ENCODE peak calls at places on chromosomes 3 and 15, in seven cellular contexts. J, B, O, P, D, C and M are unnamed samples.

GRCh38 chr3:54257114-54257513 is 134.8 kb downstream of the CACNA2D3 start:
- DNase-seq in J (no peak), P (no peak), D (no peak), C (no peak), B (no peak), O (no peak), M (no peak)

GRCh38 chr3:115113367-115113766 is 33.7 kb downstream of the ZBTB20 start:
- DNase-seq in D (no peak), J (no peak), B (no peak), C (no peak), O (no peak), P (peak; percentile 8), M (peak; percentile 56)

GRCh38 chr3:98259707-98260106 is 4.3 kb upstream of the OR5H6 start:
- DNase-seq in D (no peak), B (no peak), C (no peak), P (no peak), O (no peak), J (peak; percentile 15), M (no peak)

GRCh38 chr3:60086811-60087210 is 1037.0 kb upstream of the CFAP20DC start:
- DNase-seq in D (no peak), P (no peak), B (no peak), J (peak; percentile 1), O (no peak), C (no peak), M (no peak)

GRCh38 chr15:47505712-47506542 is 211.4 kb upstream of the SEMA6D start:
- DNase-seq in C (no peak), B (no peak), J (no peak), D (peak; percentile 44), O (no peak), P (peak; percentile 4), M (peak; percentile 36)

GRCh38 chr3:61030469-61031035 is 220.7 kb downstream of the FHIT start:
- DNase-seq in D (no peak), J (peak; percentile 91), B (no peak), O (no peak), C (no peak), P (no peak), M (peak; percentile 9)

GRCh38 chr3:192940129-192940528 is 22.5 kb upstream of the MB21D2 start:
- DNase-seq in P (no peak), J (no peak), C (no peak), O (no peak), B (no peak), D (no peak), M (no peak)

GRCh38 chr3:46405301-46406079 is 1.4 kb downstream of the CCR5AS start:
- DNase-seq in D (no peak), C (no peak), P (no peak), J (no peak), O (no peak), B (no peak), M (no peak)

GRCh38 chr3:191499307-191500125 is 38.6 kb downstream of the PYDC2 start:
- DNase-seq in O (no peak), J (no peak), B (peak; percentile 73), P (peak; percentile 7), D (no peak), C (peak; percentile 57), M (peak; percentile 18)

GRCh38 chr3:34533468-34533867 is 735.0 kb downstream of the PDCD6IP start:
- DNase-seq in B (no peak), C (no peak), J (no peak), D (no peak), O (no peak), P (no peak), M (no peak)

GRCh38 chr3:106570426-106570825 is 701.6 kb upstream of the CBLB start:
- DNase-seq in J (no peak), B (no peak), P (no peak), D (no peak), O (no peak), C (no peak), M (no peak)

GRCh38 chr3:8629151-8630021 is 15.2 kb downstream of the SSUH2 start:
- DNase-seq in P (peak; percentile 55), D (no peak), J (no peak), C (peak; percentile 91), O (peak; percentile 88), B (peak; percentile 94), M (peak; percentile 66)

GRCh38 chr3:149314807-149315578 is 18.4 kb downstream of the TM4SF18 start:
- DNase-seq in P (peak; percentile 71), D (peak; percentile 57), O (no peak), C (no peak), B (no peak), J (peak; percentile 71), M (peak; percentile 25)

GRCh38 chr15:80750591-80750990 is 28.6 kb upstream of the CEMIP start:
- DNase-seq in B (no peak), O (no peak), J (no peak), P (no peak), D (no peak), C (no peak), M (no peak)

GRCh38 chr3:13135251-13135810 is 62.1 kb upstream of the IQSEC1 start:
- DNase-seq in P (no peak), C (no peak), D (no peak), J (no peak), B (no peak), O (no peak), M (no peak)

GRCh38 chr3:70249509-70250160 is 62.8 kb downstream of the MDFIC2 start:
- DNase-seq in C (no peak), B (no peak), J (no peak), D (no peak), O (peak; percentile 49), P (peak; percentile 21), M (no peak)

GRCh38 chr3:125073506-125073905 is 17.7 kb upstream of the HEG1 start:
- DNase-seq in J (no peak), P (no peak), B (no peak), O (no peak), C (no peak), D (no peak), M (no peak)

GRCh38 chr3:173173652-173174051 is 32.6 kb upstream of the SPATA16 start:
- DNase-seq in C (no peak), J (no peak), D (no peak), B (no peak), O (no peak), P (no peak), M (no peak)

GRCh38 chr3:131883086-131883485 is 151.7 kb downstream of the CPNE4 start:
- DNase-seq in B (no peak), O (no peak), J (no peak), P (no peak), D (no peak), C (no peak), M (no peak)

DNA sequence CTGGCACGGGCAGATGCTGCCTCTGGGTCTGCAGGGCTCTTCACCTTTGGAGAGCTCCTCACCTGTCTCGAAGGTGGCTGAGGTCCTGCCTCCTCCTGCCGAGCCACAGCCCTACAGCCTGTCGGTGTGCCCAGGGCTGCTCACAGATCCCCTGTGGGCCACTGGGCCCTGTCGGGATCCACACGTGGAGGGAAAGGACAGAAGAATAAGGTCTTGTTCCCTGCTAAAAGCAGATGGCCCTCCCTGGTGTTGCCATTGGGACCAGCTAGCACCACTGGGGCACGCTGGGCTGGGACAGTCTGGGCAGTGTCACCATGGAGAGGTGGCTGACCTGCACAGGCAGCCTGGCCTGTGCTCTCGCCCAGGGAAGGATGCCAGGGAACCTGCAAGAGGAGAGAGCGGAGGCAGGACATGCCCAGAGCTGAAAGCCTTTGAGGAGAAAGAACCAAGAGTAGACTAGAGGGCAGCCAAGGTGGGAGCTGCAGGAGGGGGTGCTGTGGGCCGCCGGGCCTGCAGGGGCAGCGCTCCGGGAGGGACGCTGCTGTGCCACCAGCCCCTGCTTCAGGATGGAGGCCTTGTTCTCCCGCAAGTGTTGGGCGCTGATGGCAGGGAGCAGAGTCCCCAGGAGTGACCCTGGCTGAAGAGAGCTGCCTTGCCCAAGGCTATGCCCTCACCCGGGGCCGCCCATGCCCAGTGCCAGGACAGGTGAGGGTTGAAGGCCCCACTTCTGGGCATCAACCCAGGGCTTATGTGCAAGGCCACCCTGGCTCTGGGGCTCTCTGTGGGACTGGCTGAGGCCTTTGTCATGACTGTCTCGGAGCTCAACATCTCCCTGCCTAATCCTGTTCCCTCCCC is 210.2 kb downstream of the XXYLT1 start:
- DNase-seq in D (no peak), O (peak; percentile 37), B (peak; percentile 41), J (no peak), C (peak; percentile 42), P (no peak), M (no peak)
- H3K4me3 ChIP-seq in D (no peak overlapping the region), O (no peak overlapping the region), B (no peak overlapping the region), J (no peak overlapping the region), C (no peak overlapping the region), P (no peak overlapping the region), M (no peak overlapping the region)

DNA sequence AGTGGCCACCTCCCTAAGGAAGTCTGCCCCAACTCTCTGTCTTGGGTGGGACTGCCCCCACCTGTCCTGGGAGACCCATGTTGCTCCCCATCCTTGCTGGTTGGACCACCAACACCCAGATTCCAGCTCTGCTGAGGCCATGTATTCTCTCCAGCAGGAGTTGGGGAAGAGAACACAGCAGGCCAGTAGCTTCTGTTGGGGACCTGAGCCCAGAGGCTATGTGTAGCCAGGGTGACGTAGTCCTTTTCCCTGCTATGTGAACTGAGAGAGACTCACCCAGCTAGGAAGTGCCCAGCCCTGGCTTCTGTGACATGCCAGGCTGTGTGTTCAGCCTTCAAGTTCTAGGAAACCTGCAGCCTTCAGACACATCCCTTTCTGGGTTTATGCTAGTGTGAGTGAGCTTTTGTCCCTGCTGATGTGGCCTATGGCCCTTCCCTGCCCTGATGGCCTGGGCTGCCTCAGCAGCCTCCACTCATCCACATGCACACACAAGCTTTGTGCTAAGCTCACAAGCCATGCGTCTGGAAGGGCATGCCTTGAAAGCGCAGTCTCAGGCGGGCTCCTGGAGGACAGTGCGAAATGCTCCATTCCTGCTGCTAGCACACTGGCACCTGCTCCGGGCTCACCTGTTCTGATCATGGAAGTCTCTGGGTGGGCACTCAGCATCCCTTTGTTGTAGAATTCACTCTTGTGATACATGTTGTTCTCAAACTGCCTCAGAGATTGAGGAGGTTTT is 42.6 kb downstream of the KY start:
- DNase-seq in P (no peak), O (no peak), C (no peak), D (no peak), J (no peak), B (no peak), M (no peak)
- H3K4me3 ChIP-seq in P (no peak overlapping the region), O (no peak overlapping the region), C (no peak overlapping the region), D (no peak overlapping the region), J (no peak overlapping the region), B (no peak overlapping the region), M (no peak overlapping the region)

GRCh38 chr3:51340311-51340829 is 44.7 kb upstream of the MANF start:
- DNase-seq in J (peak; percentile 72), P (peak; percentile 81), C (no peak), O (peak; percentile 58), B (no peak), D (peak; percentile 75), M (peak; percentile 83)
- H3K4me3 ChIP-seq in J (no peak overlapping the region), P (no peak overlapping the region), C (no peak overlapping the region), O (no peak overlapping the region), B (no peak overlapping the region), D (no peak overlapping the region), M (no peak overlapping the region)

DNA sequence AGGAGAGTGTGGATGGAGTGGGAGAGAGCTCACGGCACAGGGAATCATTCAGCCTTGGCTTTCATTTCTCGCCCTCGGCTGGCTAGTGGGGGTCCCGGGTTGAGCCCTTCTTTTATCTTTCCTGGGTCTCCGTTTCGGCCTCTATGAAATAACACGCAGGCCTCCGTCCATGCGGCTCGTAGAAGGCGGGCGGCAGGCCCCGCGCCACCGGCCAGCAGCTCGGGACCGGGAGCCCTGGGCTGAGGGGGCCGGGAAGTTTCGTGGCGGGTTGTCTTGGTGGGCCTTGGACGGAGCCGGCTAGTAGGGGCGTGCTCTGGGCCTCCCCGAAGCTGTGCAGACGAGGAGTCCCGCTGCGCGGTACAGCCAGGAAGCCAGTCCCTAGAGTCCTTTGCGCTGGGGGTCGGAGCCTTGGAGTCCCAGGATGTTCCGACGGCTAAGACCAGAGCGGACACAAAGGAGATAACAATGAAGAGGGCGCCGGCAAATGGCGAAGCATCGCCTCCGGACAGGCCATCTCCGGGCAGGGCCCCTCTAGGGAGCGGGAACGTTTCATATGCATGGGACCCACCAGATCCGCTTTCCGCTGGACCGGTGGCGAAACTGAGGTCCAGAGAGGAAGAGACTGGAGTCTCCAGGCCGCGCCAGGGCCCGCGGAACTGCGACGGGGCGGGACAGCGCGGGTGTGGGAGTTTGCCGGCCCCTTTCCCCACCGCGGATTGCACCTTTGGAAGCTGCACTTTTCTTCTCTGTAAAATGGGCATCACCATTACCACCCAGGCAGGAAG is 4.3 kb downstream of the RNU6-1 start:
- DNase-seq in D (no peak), B (peak; percentile 79), O (no peak), C (peak; percentile 56), J (no peak), P (no peak), M (no peak)
- H3K4me3 ChIP-seq in D (peak overlapping the region; percentile 38), B (peak overlapping the region; percentile 40), O (no peak overlapping the region), C (peak overlapping the region; percentile 51), J (peak overlapping the region; percentile 63), P (peak overlapping the region; percentile 39), M (peak overlapping the region; percentile 30)